ENCODE peak calls at places on chromosome 6, in six cellular contexts. M is AG04450; X is CD8-positive, alpha-beta T cell; S is left lung; D is neuronal stem cell; H is left ventricle myocardium inferior. Q is an unnamed sample.

GRCh38 chr6:13998356-13998755 is 73.6 kb downstream of the RNF182 start:
- DNase-seq in M (no peak), X (no peak), S (no peak), D (no peak), H (no peak), Q (no peak)

GRCh38 chr6:114144887-114145851 is 174.2 kb upstream of the HDAC2 start:
- DNase-seq in M (no peak), X (no peak), S (no peak), D (peak; percentile 8), H (no peak), Q (no peak)

GRCh38 chr6:96626749-96627353 is 63.9 kb downstream of the FHL5 start:
- DNase-seq in M (peak; percentile 1), X (no peak), S (no peak), D (no peak), H (no peak), Q (no peak)

GRCh38 chr6:109793793-109794192 is 102.7 kb downstream of the FIG4 start:
- DNase-seq in M (peak; percentile 73), X (no peak), S (no peak), D (no peak), H (no peak), Q (no peak)

GRCh38 chr6:114346451-114346850 is 3.6 kb upstream of the HS3ST5 start:
- DNase-seq in M (no peak), X (no peak), S (no peak), D (no peak), H (no peak), Q (no peak)

GRCh38 chr6:20542927-20543602 is 8.8 kb downstream of the CDKAL1 start:
- DNase-seq in M (peak; percentile 43), X (no peak), S (no peak), D (no peak), H (no peak), Q (no peak)

GRCh38 chr6:18823782-18824386 is 436.7 kb downstream of the RNF144B start:
- DNase-seq in M (no peak), X (no peak), S (no peak), D (no peak), H (no peak), Q (no peak)

GRCh38 chr6:109299695-109300564 is 82.3 kb downstream of the CD164 start:
- DNase-seq in M (no peak), X (no peak), S (no peak), D (no peak), H (no peak), Q (no peak)

GRCh38 chr6:18259675-18260447 is 4.5 kb downstream of the DEK start:
- DNase-seq in M (no peak), X (no peak), S (no peak), D (no peak), H (no peak), Q (no peak)

GRCh38 chr6:83633609-83634008 is 75.3 kb downstream of the SNAP91 start:
- DNase-seq in M (no peak), X (no peak), S (no peak), D (no peak), H (no peak), Q (no peak)

GRCh38 chr6:122494665-122495272 is 23.2 kb upstream of the SERINC1 start:
- DNase-seq in M (no peak), X (no peak), S (no peak), D (no peak), H (no peak), Q (no peak)

GRCh38 chr6:169571123-169571962 is 130.5 kb downstream of the WDR27 start:
- DNase-seq in M (no peak), X (no peak), S (no peak), D (no peak), H (no peak), Q (no peak)

GRCh38 chr6:80610821-80611220 is 504.4 kb downstream of the BCKDHB start:
- DNase-seq in M (no peak), X (no peak), S (no peak), D (no peak), H (no peak), Q (no peak)

GRCh38 chr6:108835218-108835850 is 12.9 kb upstream of the ARMC2 start:
- DNase-seq in M (peak; percentile 36), X (peak; percentile 84), S (peak; percentile 94), D (peak; percentile 51), H (peak; percentile 91), Q (peak; percentile 65)

GRCh38 chr6:125952764-125953501 is 3.6 kb upstream of the HINT3 start:
- DNase-seq in M (no peak), X (no peak), S (peak; percentile 61), D (no peak), H (no peak), Q (no peak)

GRCh38 chr6:138757131-138757530 is 16.4 kb upstream of the CCDC28A start:
- DNase-seq in M (no peak), X (no peak), S (no peak), D (no peak), H (no peak), Q (no peak)

GRCh38 chr6:70315096-70315751 is 12.3 kb upstream of the COL9A1 start:
- DNase-seq in M (no peak), X (no peak), S (no peak), D (no peak), H (no peak), Q (no peak)

GRCh38 chr6:24064832-24065231 is 61.2 kb upstream of the NRSN1 start:
- DNase-seq in M (no peak), X (no peak), S (no peak), D (no peak), H (no peak), Q (no peak)

GRCh38 chr6:33980176-33980805 is 165.6 kb downstream of the GRM4 start:
- DNase-seq in M (no peak), X (no peak), S (no peak), D (no peak), H (no peak), Q (no peak)

GRCh38 chr6:27452496-27452897 is 20.4 kb downstream of the ZNF184 start:
- DNase-seq in M (no peak), X (no peak), S (no peak), D (no peak), H (no peak), Q (no peak)

GRCh38 chr6:27448456-27448855 is 24.4 kb downstream of the ZNF184 start:
- DNase-seq in M (no peak), X (no peak), S (no peak), D (no peak), H (no peak), Q (no peak)

DNA sequence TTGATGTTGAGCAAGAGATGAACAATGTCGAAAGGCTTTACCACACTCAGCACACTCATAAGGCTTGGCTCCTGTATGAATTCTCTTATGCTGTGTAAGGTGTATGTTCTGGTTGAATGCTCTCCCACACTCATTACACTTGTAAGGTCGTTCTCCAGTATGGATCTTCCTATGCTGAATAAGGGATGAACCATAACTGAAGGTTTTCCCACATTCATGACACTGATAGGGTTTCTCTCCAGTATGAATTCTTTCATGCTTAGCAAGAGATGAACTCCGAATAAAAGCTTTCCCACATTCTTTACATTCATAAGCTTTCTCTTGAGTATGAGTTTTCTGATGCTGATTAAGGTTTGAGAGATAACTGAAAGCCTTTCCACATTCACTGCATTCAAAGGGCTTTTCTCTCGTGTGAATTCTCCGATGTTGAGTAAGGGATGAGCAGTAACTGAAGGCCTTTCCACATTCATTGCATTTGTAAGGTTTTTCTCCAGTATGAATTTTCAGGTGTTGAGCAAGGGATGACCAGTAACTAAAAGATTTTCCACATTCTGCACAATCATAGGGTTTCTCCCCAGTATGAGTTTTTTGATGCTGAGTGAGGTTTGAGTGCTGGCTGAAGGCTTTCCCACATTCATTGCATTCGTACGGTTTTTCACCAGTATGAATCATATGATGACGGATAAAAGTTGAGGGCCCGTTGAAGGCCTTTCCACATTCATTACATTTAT is 21.1 kb downstream of the ZNF184 start:
- DNase-seq in M (no peak), X (no peak), S (no peak), D (no peak), H (no peak), Q (no peak)
- H3K9me3 ChIP-seq in M (peaks cover 30% of the 10 kb centered on the region), X (peaks cover 60% of the 10 kb centered on the region), S (peaks cover 7% of the 10 kb centered on the region), D (peaks cover 50% of the 10 kb centered on the region), H (peaks cover 99% of the 10 kb centered on the region), Q (peaks cover 65% of the 10 kb centered on the region)

GRCh38 chr6:6317825-6318733 is 2.4 kb downstream of the F13A1 start:
- DNase-seq in M (no peak), X (no peak), S (peak; percentile 62), D (peak; percentile 55), H (peak; percentile 72), Q (no peak)

GRCh38 chr6:6317386-6317785 is 3.1 kb downstream of the F13A1 start:
- DNase-seq in M (no peak), X (no peak), S (no peak), D (no peak), H (no peak), Q (no peak)

GRCh38 chr6:6319947-6320811 is at the start of gene F13A1:
- DNase-seq in M (no peak), X (no peak), S (peak; percentile 84), D (no peak), H (peak; percentile 32), Q (no peak)

GRCh38 chr6:6323352-6323751 is 2.9 kb upstream of the F13A1 start:
- DNase-seq in M (no peak), X (no peak), S (no peak), D (no peak), H (no peak), Q (no peak)

GRCh38 chr6:6320901-6321300 is 439 bp upstream of the F13A1 start:
- DNase-seq in M (no peak), X (no peak), S (peak; percentile 29), D (no peak), H (no peak), Q (no peak)
- H3K4me3 ChIP-seq in M (no peak overlapping the region), X (no peak overlapping the region), S (no peak overlapping the region), D (no peak overlapping the region), H (peak overlapping the region; percentile 51), Q (no peak overlapping the region)

GRCh38 chr6:41575598-41575997 is 29.4 kb downstream of the FOXP4 start:
- DNase-seq in M (no peak), X (no peak), S (no peak), D (no peak), H (no peak), Q (no peak)
- H3K27ac ChIP-seq in M (no peak overlapping the region), X (no peak overlapping the region), S (no peak overlapping the region), D (no peak overlapping the region), H (no peak overlapping the region), Q (no peak overlapping the region)

GRCh38 chr6:115821798-115822197 is 238.9 kb downstream of the FRK start:
- DNase-seq in M (no peak), X (no peak), S (no peak), D (no peak), H (no peak), Q (no peak)
- H3K9me3 ChIP-seq in M (no peaks in the 10 kb centered on the region), X (no peaks in the 10 kb centered on the region), S (no peaks in the 10 kb centered on the region), D (no peaks in the 10 kb centered on the region), H (peaks cover 8% of the 10 kb centered on the region), Q (no peaks in the 10 kb centered on the region)

GRCh38 chr6:73694711-73695411 is 1.1 kb upstream of the CD109 start:
- DNase-seq in M (no peak), X (no peak), S (no peak), D (no peak), H (no peak), Q (no peak)

GRCh38 chr6:73700060-73700459 is 4.1 kb downstream of the CD109 start:
- DNase-seq in M (no peak), X (no peak), S (no peak), D (no peak), H (no peak), Q (no peak)

GRCh38 chr6:73699656-73700055 is 3.7 kb downstream of the CD109 start:
- DNase-seq in M (no peak), X (no peak), S (no peak), D (no peak), H (no peak), Q (no peak)

GRCh38 chr6:73695619-73696421 is at the start of gene CD109:
- DNase-seq in M (peak; percentile 32), X (peak; percentile 48), S (peak; percentile 82), D (peak; percentile 50), H (peak; percentile 40), Q (peak; percentile 12)

GRCh38 chr6:73696990-73697651 is 1.1 kb downstream of the CD109 start:
- DNase-seq in M (no peak), X (no peak), S (no peak), D (no peak), H (no peak), Q (no peak)
- H3K4me3 ChIP-seq in M (peak overlapping the region; percentile 66), X (no peak overlapping the region), S (peak overlapping the region; percentile 55), D (no peak overlapping the region), H (peak overlapping the region; percentile 84), Q (no peak overlapping the region)